ENCODE peak calls at places on chromosomes 12 and 14, in eight cellular contexts. C is HCT116; L is GM12865; F is transverse colon; K is GM13976; G is AG09309; B is WTC11; X is CD4-positive, alpha-beta T cell. Q is an unnamed sample.

GRCh38 chr14:99820702-99821331 is 27.6 kb downstream of the EML1 start:
- DNase-seq in C (no peak), L (no peak), F (no peak), K (no peak), G (no peak), B (no peak), X (no peak), Q (no peak)

GRCh38 chr12:63150255-63151060 is 543 bp downstream of the AVPR1A start:
- DNase-seq in C (no peak), L (no peak), F (no peak), K (peak), G (no peak), B (peak), X (no peak), Q (peak)

GRCh38 chr14:54396183-54396492 is 669 bp upstream of the CDKN3 start:
- DNase-seq in C (no peak), L (no peak), F (no peak), K (no peak), G (no peak), B (no peak), X (no peak), Q (no peak)

GRCh38 chr12:99704458-99704857 is 56.9 kb downstream of the GARIN6 start:
- DNase-seq in C (no peak), L (no peak), F (no peak), K (no peak), G (no peak), B (no peak), X (no peak), Q (no peak)

GRCh38 chr12:50242751-50243191 is 40.5 kb downstream of the LIMA1 start:
- DNase-seq in C (no peak), L (no peak), F (no peak), K (no peak), G (peak), B (no peak), X (no peak), Q (no peak)

GRCh38 chr14:48890333-48890732 is 695.8 kb downstream of the RPS29 start:
- DNase-seq in C (no peak), L (no peak), F (no peak), K (no peak), G (no peak), B (no peak), X (no peak), Q (no peak)

GRCh38 chr12:57868870-57869609 is 22.5 kb upstream of the CTDSP2 start:
- DNase-seq in C (no peak), L (no peak), F (no peak), K (no peak), G (no peak), B (no peak), X (no peak), Q (no peak)

GRCh38 chr14:54786191-54786755 is 116.4 kb downstream of the GCH1 start:
- DNase-seq in C (no peak), L (no peak), F (no peak), K (no peak), G (no peak), B (no peak), X (no peak), Q (no peak)

GRCh38 chr12:58539295-58539694 is 381.0 kb downstream of the LRIG3 start:
- DNase-seq in C (no peak), L (no peak), F (no peak), K (no peak), G (no peak), B (no peak), X (no peak), Q (no peak)

GRCh38 chr12:114981036-114981435 is 297.1 kb upstream of the TBX3 start:
- DNase-seq in C (no peak), L (no peak), F (no peak), K (no peak), G (no peak), B (no peak), X (no peak), Q (no peak)

GRCh38 chr12:6945613-6946012 is 1.8 kb downstream of the C12orf57 start:
- DNase-seq in C (no peak), L (no peak), F (no peak), K (no peak), G (no peak), B (no peak), X (no peak), Q (no peak)

GRCh38 chr14:95674613-95675012 is 11.6 kb upstream of the TCL1B start:
- DNase-seq in C (no peak), L (no peak), F (no peak), K (no peak), G (no peak), B (no peak), X (no peak), Q (no peak)

GRCh38 chr14:24965578-24965933 is 84.4 kb downstream of the STXBP6 start:
- DNase-seq in C (no peak), L (no peak), F (no peak), K (no peak), G (no peak), B (no peak), X (no peak), Q (no peak)

GRCh38 chr12:12975322-12976077 is 23.5 kb upstream of the GPRC5D start:
- DNase-seq in C (peak), L (peak), F (peak), K (peak), G (no peak), B (peak), X (no peak), Q (peak)

GRCh38 chr12:56840922-56841321 is 77.8 kb downstream of the HSD17B6 start:
- DNase-seq in C (no peak), L (no peak), F (peak), K (no peak), G (no peak), B (no peak), X (no peak), Q (no peak)

DNA sequence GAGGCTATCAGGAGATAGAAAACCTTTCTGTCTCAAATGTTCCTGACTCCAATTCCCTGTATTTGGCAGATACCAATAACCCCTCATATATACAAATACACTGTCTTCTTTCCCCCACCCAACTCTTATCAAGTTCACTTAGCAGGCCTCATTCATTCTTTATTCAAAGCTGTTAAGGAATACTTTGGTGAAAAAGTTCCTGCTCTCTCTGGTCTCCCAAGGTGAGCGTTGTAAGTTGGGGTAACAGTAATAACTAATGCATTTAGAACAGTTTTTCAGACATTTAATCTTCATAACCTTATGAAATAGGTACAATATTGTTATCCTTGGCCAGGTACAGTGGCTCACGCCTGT is 3.9 kb upstream of the GDF11 start:
- DNase-seq in C (no peak), L (no peak), F (no peak), K (no peak), G (no peak), B (no peak), X (no peak), Q (no peak)
- TF ChIP-seq CTCF in C (no peak), L (no peak), F (no peak), K (no peak), G (no peak), B (no peak), X (peak), Q (no peak)

GRCh38 chr12:26126340-26127284 is 1.8 kb upstream of the BHLHE41 start:
- DNase-seq in C (no peak), L (peak), F (peak), K (peak), G (no peak), B (peak), X (no peak), Q (peak)
- TF ChIP-seq CTCF in C (no peak), L (no peak), F (no peak), K (no peak), G (no peak), B (no peak), X (no peak), Q (no peak)

GRCh38 chr14:106564058-106564643 is 1037.8 kb downstream of the TMEM121 start:
- DNase-seq in C (no peak), L (peak), F (peak), K (peak), G (no peak), B (no peak), X (peak), Q (peak)
- TF ChIP-seq CTCF in C (peak), L (peak), F (peak), K (peak), G (no peak), B (no peak), X (peak), Q (peak)

GRCh38 chr12:2314492-2314891 is 261.7 kb downstream of the CACNA1C start:
- DNase-seq in C (no peak), L (no peak), F (no peak), K (no peak), G (no peak), B (no peak), X (no peak), Q (no peak)

GRCh38 chr12:2319136-2319535 is 266.3 kb downstream of the CACNA1C start:
- DNase-seq in C (no peak), L (no peak), F (no peak), K (no peak), G (no peak), B (no peak), X (no peak), Q (no peak)

GRCh38 chr12:2317819-2318218 is 265.0 kb downstream of the CACNA1C start:
- DNase-seq in C (no peak), L (no peak), F (no peak), K (no peak), G (no peak), B (no peak), X (no peak), Q (no peak)

GRCh38 chr12:2319747-2320146 is 267.0 kb downstream of the CACNA1C start:
- DNase-seq in C (no peak), L (no peak), F (no peak), K (no peak), G (no peak), B (no peak), X (no peak), Q (no peak)

DNA sequence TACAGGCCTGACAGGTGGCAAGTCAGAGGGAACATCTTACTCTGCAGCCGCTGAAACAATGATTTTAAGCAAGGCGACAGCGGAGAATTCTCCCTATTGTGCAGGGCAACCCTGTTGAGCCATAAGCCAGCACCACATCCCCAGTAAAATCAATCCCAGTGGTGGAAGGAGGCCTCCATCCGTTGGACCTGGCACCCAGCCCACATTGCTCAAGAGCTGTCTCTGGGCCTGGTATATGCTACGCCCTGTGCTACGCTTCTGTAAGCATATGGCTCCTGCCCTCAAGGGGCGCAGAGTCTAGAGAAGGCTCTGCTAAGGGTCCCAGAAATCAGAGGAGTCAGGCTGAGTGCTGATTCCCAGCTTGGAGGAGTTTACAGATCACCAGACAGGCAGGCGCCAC is 265.5 kb downstream of the CACNA1C start:
- DNase-seq in C (no peak), L (no peak), F (no peak), K (no peak), G (no peak), B (no peak), X (no peak), Q (no peak)
- TF ChIP-seq CTCF in C (no peak), L (no peak), F (no peak), K (no peak), G (no peak), B (no peak), X (no peak), Q (no peak)

DNA sequence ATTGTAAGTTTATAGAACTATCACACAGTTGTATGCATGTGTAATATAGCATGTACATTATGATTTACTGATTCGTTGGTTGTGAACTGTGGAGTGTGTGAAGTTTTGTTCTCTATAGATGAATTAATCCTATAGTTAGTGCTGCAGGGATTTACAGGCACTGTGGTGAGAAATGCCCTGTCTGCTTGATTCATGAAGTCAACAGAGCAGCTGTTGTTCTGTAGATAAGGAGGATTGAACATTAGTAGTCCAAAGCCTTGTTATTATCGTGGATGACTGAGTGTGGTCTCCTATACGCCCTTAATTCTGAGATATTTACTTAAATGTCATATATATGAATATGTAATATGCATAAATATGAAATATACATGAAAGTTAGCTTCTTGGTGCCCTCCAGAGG is 98.3 kb downstream of the DNAH10 start:
- DNase-seq in C (no peak), L (no peak), F (no peak), K (no peak), G (no peak), B (no peak), X (no peak), Q (no peak)
- TF ChIP-seq CTCF in C (no peak), L (no peak), F (no peak), K (no peak), G (no peak), B (no peak), X (no peak), Q (peak)

DNA sequence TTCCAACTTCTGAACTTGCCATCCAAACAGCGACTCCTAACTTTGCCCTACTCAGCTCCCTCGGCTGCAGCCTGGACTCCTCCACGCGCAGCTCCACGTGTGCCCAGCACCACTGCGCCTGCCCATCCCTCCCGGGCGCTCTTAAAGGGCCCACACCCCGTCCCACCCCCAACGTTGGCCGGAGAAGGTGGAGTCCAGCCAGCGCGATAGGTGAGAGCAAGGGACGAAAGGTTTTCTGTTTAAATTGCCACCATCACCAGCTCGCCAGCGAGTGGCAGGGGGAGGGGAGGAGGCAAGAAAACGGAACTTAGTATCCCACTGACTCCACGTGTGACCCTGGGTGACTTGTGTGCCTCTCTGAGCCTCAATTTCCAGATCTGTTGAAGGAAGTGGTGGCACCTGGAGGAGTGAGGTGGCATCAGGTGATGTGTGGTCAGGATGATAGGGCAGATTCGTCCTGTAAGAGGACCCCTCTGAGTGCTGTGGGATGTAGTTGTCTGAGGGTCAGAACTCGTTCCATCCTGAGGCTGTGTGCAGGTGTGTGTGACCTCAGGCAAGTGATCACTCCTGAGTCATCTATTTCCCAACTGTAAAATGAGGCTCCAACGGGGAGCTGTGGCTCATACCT is 59.7 kb downstream of the TRPV4 start:
- DNase-seq in C (no peak), L (no peak), F (peak), K (no peak), G (no peak), B (no peak), X (no peak), Q (no peak)
- TF ChIP-seq CTCF in C (no peak), L (no peak), F (no peak), K (no peak), G (no peak), B (no peak), X (no peak), Q (no peak)